ENCODE peak calls at places on chromosomes 6 and 20, in seven cellular contexts. L is NCI-H1417 treated with DMSO at 0.1 percent for 48 hours; Q is cardiac fibroblast; B is stimulated activated CD4-positive, alpha-beta T cell treated with anti-CD3 and anti-CD28 coated beads, Interleukin-4, amount 100 ng/mL, for 1 hour; I is nucleus accumbens; F is PC-9; G is GM12865. T is an unnamed sample.

GRCh38 chr6:81331526-81331925 is 421.0 kb downstream of the TENT5A start:
- DNase-seq in L (no peak), Q (peak; percentile 1), I (no peak), G (no peak), F (no peak), B (no peak), T (no peak)

GRCh38 chr6:127857051-127857637 is 43.7 kb downstream of the THEMIS start:
- DNase-seq in F (no peak), B (no peak), G (no peak), L (no peak), I (no peak), Q (peak; percentile 20), T (no peak)

GRCh38 chr20:34559311-34560140 is 1.0 kb downstream of the MAP1LC3A start:
- DNase-seq in Q (peak; percentile 30), F (no peak), I (no peak), L (no peak), G (no peak), B (no peak), T (peak; percentile 32)

GRCh38 chr6:167046861-167047495 is 47.8 kb downstream of the CEP43 start:
- DNase-seq in L (no peak), Q (no peak), I (no peak), F (no peak), G (no peak), B (no peak), T (no peak)

GRCh38 chr20:63230800-63231268 is 4.9 kb upstream of the BIRC7 start:
- DNase-seq in F (no peak), B (no peak), I (no peak), L (no peak), G (peak; percentile 21), Q (peak; percentile 81), T (no peak)

GRCh38 chr6:34324738-34325444 is 67.6 kb downstream of the NUDT3 start:
- DNase-seq in L (no peak), B (no peak), F (no peak), G (no peak), I (no peak), Q (peak; percentile 79), T (no peak)

GRCh38 chr6:452301-453067 is 60.9 kb downstream of the IRF4 start:
- DNase-seq in L (no peak), Q (no peak), B (no peak), I (no peak), F (no peak), G (no peak), T (no peak)

GRCh38 chr6:139370047-139370706 is 4.3 kb downstream of the CITED2 start:
- DNase-seq in I (no peak), F (peak; percentile 70), G (peak; percentile 21), Q (peak; percentile 84), B (no peak), L (no peak), T (no peak)

GRCh38 chr6:158431560-158431959 is 119.3 kb downstream of the TULP4 start:
- DNase-seq in G (no peak), I (no peak), Q (no peak), B (no peak), F (no peak), L (no peak), T (no peak)

GRCh38 chr6:5466459-5466858 is 205.1 kb downstream of the FARS2 start:
- DNase-seq in F (no peak), B (no peak), L (no peak), Q (peak; percentile 69), I (no peak), G (no peak), T (no peak)

GRCh38 chr20:35541118-35541782 is 628 bp upstream of the ERGIC3 start:
- DNase-seq in B (no peak), F (no peak), L (no peak), G (no peak), I (no peak), Q (no peak), T (no peak)

GRCh38 chr20:20593447-20594170 is 118.8 kb downstream of the RALGAPA2 start:
- DNase-seq in B (no peak), G (peak; percentile 66), L (no peak), Q (peak; percentile 56), F (no peak), I (no peak), T (no peak)

GRCh38 chr6:33414592-33415271 is 3.2 kb downstream of the CUTA start:
- DNase-seq in Q (peak; percentile 19), B (no peak), G (no peak), I (no peak), F (no peak), L (no peak), T (no peak)

GRCh38 chr6:136525586-136526195 is 24.5 kb downstream of the MAP7 start:
- DNase-seq in I (no peak), F (no peak), G (no peak), L (peak; percentile 53), Q (no peak), B (no peak), T (no peak)

T was measured in Peyer's patch.